ENCODE peak calls at places on chromosomes 3 and 15, in nine cellular contexts. H is psoas muscle, S is IMR-90, W is GM23248, P is SK-N-SH, B is brain microvascular endothelial cell, Z is keratinocyte, C is BE2C, T is HCT116. I is an unnamed sample.

GRCh38 chr3:160444411-160444810 is 5.2 kb downstream of the TRIM59 start:
- DNase-seq in C (no peak), Z (no peak), W (no peak), H (no peak), P (peak; percentile 28), B (no peak), S (no peak), T (no peak), I (no peak)

GRCh38 chr3:113264741-113265140 is 53.4 kb downstream of the BOC start:
- DNase-seq in W (no peak), T (no peak), P (no peak), S (no peak), Z (no peak), C (no peak), H (peak; percentile 46), B (no peak), I (no peak)

GRCh38 chr3:130897316-130897715 is 3.4 kb downstream of the ATP2C1 start:
- DNase-seq in P (no peak), T (no peak), H (no peak), Z (no peak), B (no peak), C (no peak), S (no peak), W (no peak), I (no peak)

GRCh38 chr3:141460097-141460704 is 26.6 kb upstream of the RASA2 start:
- DNase-seq in H (peak; percentile 91), P (peak; percentile 84), C (peak; percentile 93), W (peak; percentile 92), S (peak; percentile 85), Z (no peak), T (peak; percentile 75), B (peak; percentile 91), I (peak; percentile 90)

GRCh38 chr15:34436956-34437442 is 609 bp downstream of the GOLGA8A start:
- DNase-seq in Z (no peak), T (no peak), W (peak; percentile 69), P (peak; percentile 78), H (peak; percentile 66), B (no peak), C (peak; percentile 32), S (peak; percentile 4), I (peak; percentile 25)

GRCh38 chr3:82364827-82365226 is 603.4 kb upstream of the GBE1 start:
- DNase-seq in S (no peak), T (no peak), W (no peak), C (no peak), Z (no peak), P (no peak), B (no peak), H (no peak), I (no peak)

GRCh38 chr3:177835008-177835407 is 637.7 kb upstream of the TBL1XR1 start:
- DNase-seq in C (no peak), H (no peak), B (peak; percentile 90), Z (peak; percentile 23), P (no peak), W (peak; percentile 82), T (peak; percentile 64), S (peak; percentile 94), I (peak; percentile 86)

GRCh38 chr15:77243146-77243545 is 172.2 kb upstream of the TSPAN3 start:
- DNase-seq in S (peak; percentile 46), H (no peak), W (no peak), B (no peak), P (peak; percentile 8), T (no peak), C (no peak), Z (no peak), I (no peak)

GRCh38 chr15:51907136-51907862 is 64.3 kb downstream of the LEO1 start:
- DNase-seq in T (peak; percentile 96), W (peak; percentile 61), C (no peak), Z (peak; percentile 38), H (no peak), P (no peak), B (peak; percentile 58), S (peak; percentile 42), I (no peak)

GRCh38 chr3:121483290-121483689 is 62.5 kb downstream of the POLQ start:
- DNase-seq in C (no peak), Z (no peak), W (peak; percentile 33), S (peak; percentile 56), B (no peak), H (no peak), T (no peak), P (no peak), I (no peak)

GRCh38 chr3:9130318-9131110 is 118.9 kb downstream of the SRGAP3 start:
- DNase-seq in T (no peak), Z (no peak), S (no peak), B (no peak), P (peak; percentile 79), H (no peak), C (peak; percentile 33), W (no peak), I (no peak)

GRCh38 chr3:45955706-45956105 is 12.4 kb downstream of the CXCR6 start:
- DNase-seq in T (no peak), B (no peak), P (no peak), C (no peak), Z (no peak), H (no peak), S (no peak), W (no peak), I (no peak)

GRCh38 chr3:55065331-55065730 is 137.5 kb upstream of the LRTM1 start:
- DNase-seq in T (no peak), H (no peak), B (no peak), S (no peak), Z (no peak), C (no peak), W (no peak), P (no peak), I (no peak)

GRCh38 chr3:121651684-121652083 is 9.0 kb downstream of the HCLS1 start:
- DNase-seq in W (peak; percentile 14), C (no peak), T (no peak), B (no peak), H (no peak), P (no peak), Z (no peak), S (no peak), I (no peak)

GRCh38 chr15:55221090-55222011 is 24.6 kb upstream of the RSL24D1 start:
- DNase-seq in W (peak; percentile 95), T (no peak), Z (no peak), P (no peak), B (peak; percentile 74), H (no peak), S (peak; percentile 96), C (no peak), I (peak; percentile 18)

GRCh38 chr3:129021140-129021551 is 20.0 kb downstream of the EFCC1 start:
- DNase-seq in Z (no peak), W (peak; percentile 53), B (no peak), H (no peak), C (no peak), S (peak; percentile 83), P (no peak), T (no peak), I (no peak)

GRCh38 chr15:76555247-76555646 is 218.7 kb downstream of the ISL2 start:
- DNase-seq in T (no peak), B (no peak), P (no peak), S (no peak), W (no peak), H (no peak), Z (no peak), C (no peak), I (no peak)

GRCh38 chr3:53705774-53706173 is 140.4 kb downstream of the CHDH start:
- DNase-seq in W (no peak), B (no peak), C (no peak), P (no peak), Z (no peak), T (no peak), S (no peak), H (no peak), I (no peak)

DNA sequence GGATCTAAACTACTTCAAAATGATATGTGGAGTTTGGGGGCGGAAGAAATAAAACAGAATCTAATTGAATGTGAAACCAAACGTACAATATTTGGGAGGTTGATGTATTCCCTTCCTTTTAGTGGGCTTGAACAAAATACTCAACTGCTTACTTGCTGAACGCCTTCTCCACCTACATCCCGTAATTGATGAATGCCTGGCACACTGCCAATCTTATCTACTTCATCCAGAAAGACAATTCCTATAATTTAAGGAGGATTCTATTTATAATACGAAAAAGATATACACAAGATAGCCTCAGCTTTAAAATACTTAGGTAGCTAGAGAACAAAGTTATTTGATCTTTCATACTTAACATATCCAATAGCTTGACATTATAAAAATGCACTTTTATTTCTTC is 23.1 kb upstream of the PDCD7 start:
- DNase-seq in S (no peak), C (no peak), P (no peak), Z (no peak), W (no peak), H (no peak), B (no peak), T (no peak), I (no peak)
- H3K36me3 ChIP-seq in S (peaks cover 29% of the 10 kb centered on the region), C (peaks cover 63% of the 10 kb centered on the region), P (peaks cover 65% of the 10 kb centered on the region), Z (peaks cover 18% of the 10 kb centered on the region), W (peaks cover 83% of the 10 kb centered on the region), H (peaks cover 87% of the 10 kb centered on the region), B (peaks cover 67% of the 10 kb centered on the region), T (peaks cover 37% of the 10 kb centered on the region), I (peaks cover 68% of the 10 kb centered on the region)

GRCh38 chr3:123161167-123161566 is 40.6 kb upstream of the SEC22A start:
- DNase-seq in B (no peak), H (no peak), T (no peak), W (no peak), C (no peak), Z (no peak), S (no peak), P (no peak), I (no peak)
- H3K36me3 ChIP-seq in B (peaks cover 58% of the 10 kb centered on the region), H (peaks cover 28% of the 10 kb centered on the region), T (peaks cover 53% of the 10 kb centered on the region), W (peaks cover 21% of the 10 kb centered on the region), C (peaks cover 63% of the 10 kb centered on the region), Z (peaks cover 30% of the 10 kb centered on the region), S (peaks cover 41% of the 10 kb centered on the region), P (peaks cover 43% of the 10 kb centered on the region), I (no peaks in the 10 kb centered on the region)

GRCh38 chr3:13377021-13377420 is 43.1 kb downstream of the NUP210 start:
- DNase-seq in S (no peak), T (no peak), W (no peak), P (no peak), Z (no peak), H (peak; percentile 35), B (no peak), C (no peak), I (no peak)

GRCh38 chr3:13385373-13385965 is 34.7 kb downstream of the NUP210 start:
- DNase-seq in W (no peak), S (peak; percentile 37), Z (no peak), H (no peak), B (no peak), T (no peak), P (no peak), C (no peak), I (no peak)

GRCh38 chr3:13378155-13378554 is 42.0 kb downstream of the NUP210 start:
- DNase-seq in C (no peak), B (peak; percentile 17), H (peak; percentile 15), T (no peak), Z (no peak), P (no peak), S (peak; percentile 5), W (peak; percentile 24), I (no peak)

GRCh38 chr3:13379191-13379830 is 40.8 kb downstream of the NUP210 start:
- DNase-seq in H (peak; percentile 23), S (peak; percentile 84), P (no peak), C (no peak), W (peak; percentile 89), Z (no peak), T (no peak), B (peak; percentile 77), I (peak; percentile 73)

GRCh38 chr3:13380991-13381390 is 39.1 kb downstream of the NUP210 start:
- DNase-seq in P (no peak), H (no peak), W (peak; percentile 12), C (no peak), B (no peak), T (no peak), Z (no peak), S (peak; percentile 25), I (no peak)
- H3K36me3 ChIP-seq in P (no peaks in the 10 kb centered on the region), H (peaks cover 67% of the 10 kb centered on the region), W (no peaks in the 10 kb centered on the region), C (no peaks in the 10 kb centered on the region), B (no peaks in the 10 kb centered on the region), T (peaks cover 25% of the 10 kb centered on the region), Z (no peaks in the 10 kb centered on the region), S (no peaks in the 10 kb centered on the region), I (peaks cover 4% of the 10 kb centered on the region)

GRCh38 chr3:184346480-184346879 is 9.1 kb downstream of the FAM131A start:
- DNase-seq in B (no peak), C (no peak), H (no peak), Z (no peak), S (no peak), P (no peak), W (no peak), T (no peak), I (no peak)
- H3K36me3 ChIP-seq in B (no peaks in the 10 kb centered on the region), C (peaks cover 17% of the 10 kb centered on the region), H (peaks cover 33% of the 10 kb centered on the region), Z (peaks cover 13% of the 10 kb centered on the region), S (peaks cover 26% of the 10 kb centered on the region), P (peaks cover 3% of the 10 kb centered on the region), W (no peaks in the 10 kb centered on the region), T (peaks cover 5% of the 10 kb centered on the region), I (no peaks in the 10 kb centered on the region)

I was measured in cardiac muscle cell.